ENCODE peak calls at places on chromosomes 5 and 9, in six cellular contexts. I, V, A, S, D and L are unnamed samples.
A peak's percentile ranks its signal among the peaks of the same experiment; 100 is the strongest.

GRCh38 chr5:78496373-78496772 is 136.0 kb downstream of the SCAMP1 start:
- DNase-seq in S (no peak), I (no peak), D (no peak), A (peak; percentile 53), V (no peak), L (peak; percentile 59)

GRCh38 chr9:9950813-9951212 is 662.0 kb downstream of the PTPRD start:
- DNase-seq in A (peak; percentile 74), I (no peak), V (no peak), S (no peak), D (no peak), L (peak; percentile 0)

GRCh38 chr9:73039253-73039915 is 86.5 kb upstream of the ALDH1A1 start:
- DNase-seq in A (peak; percentile 55), V (no peak), S (no peak), I (no peak), D (peak; percentile 48), L (peak; percentile 47)

GRCh38 chr9:127517620-127518019 is 66.3 kb downstream of the LRSAM1 start:
- DNase-seq in V (no peak), S (no peak), A (no peak), D (no peak), I (no peak), L (no peak)

GRCh38 chr5:9059920-9060691 is 485.8 kb downstream of the SEMA5A start:
- DNase-seq in I (peak; percentile 91), A (peak; percentile 97), S (no peak), V (no peak), D (peak; percentile 87), L (peak; percentile 89)

GRCh38 chr9:38067892-38068615 is 973 bp downstream of the SHB start:
- DNase-seq in I (no peak), D (no peak), V (peak; percentile 38), A (no peak), S (peak; percentile 14), L (no peak)

GRCh38 chr9:93656426-93657222 is 80.2 kb downstream of the PHF2 start:
- DNase-seq in A (no peak), S (no peak), I (no peak), D (no peak), V (peak; percentile 13), L (no peak)

GRCh38 chr9:36566813-36567217 is 5.9 kb upstream of the MELK start:
- DNase-seq in S (no peak), D (peak; percentile 75), V (peak; percentile 27), I (no peak), A (peak; percentile 54), L (peak; percentile 58)

GRCh38 chr5:116530276-116530675 is 44.3 kb downstream of the SEMA6A start:
- DNase-seq in S (no peak), A (no peak), I (no peak), V (no peak), D (no peak), L (no peak)

GRCh38 chr9:92455217-92455616 is 27.1 kb downstream of the ASPN start:
- DNase-seq in V (no peak), A (no peak), S (no peak), I (no peak), D (peak; percentile 10), L (no peak)

GRCh38 chr9:16426716-16427115 is 443.8 kb downstream of the BNC2 start:
- DNase-seq in V (no peak), I (no peak), D (no peak), S (no peak), A (no peak), L (no peak)

GRCh38 chr5:150159741-150160179 is 4.1 kb upstream of the PDGFRB start:
- DNase-seq in I (no peak), V (no peak), A (peak; percentile 65), D (no peak), S (no peak), L (no peak)

GRCh38 chr9:108662090-108662875 is 193.5 kb downstream of the ACTL7B start:
- DNase-seq in S (no peak), I (no peak), D (no peak), V (no peak), A (no peak), L (no peak)

GRCh38 chr9:128593856-128594255 is 41.5 kb downstream of the SPTAN1 start:
- DNase-seq in V (no peak), I (no peak), S (no peak), A (no peak), D (no peak), L (no peak)

GRCh38 chr9:122201641-122202040 is 27.1 kb downstream of the LHX6 start:
- DNase-seq in D (no peak), S (no peak), I (no peak), V (no peak), A (peak; percentile 63), L (peak; percentile 31)

GRCh38 chr5:108380531-108381021 is 1.3 kb downstream of the FBXL17 start:
- DNase-seq in D (peak; percentile 43), V (peak; percentile 57), A (peak; percentile 27), I (no peak), S (peak; percentile 48), L (no peak)

GRCh38 chr5:128154943-128155342 is 71.4 kb downstream of the SLC12A2 start:
- DNase-seq in S (no peak), I (no peak), D (no peak), V (no peak), A (no peak), L (no peak)

GRCh38 chr5:145509336-145510150 is 325.6 kb downstream of the PRELID2 start:
- DNase-seq in S (no peak), I (no peak), A (peak; percentile 20), D (no peak), V (no peak), L (peak; percentile 49)